ENCODE peak calls at places on chromosomes 6 and 20, in seven cellular contexts. G, Q, Z, L, R, H and X are unnamed samples.

GRCh38 chr20:9363673-9364072 is 150.7 kb upstream of the LAMP5 start:
- DNase-seq in G (no peak), Q (no peak), Z (no peak), L (peak; percentile 47), R (no peak), H (no peak), X (no peak)

GRCh38 chr6:170093276-170093657 is 197.6 kb downstream of the DLL1 start:
- DNase-seq in G (no peak), Q (no peak), Z (no peak), L (no peak), R (no peak), H (peak; percentile 14), X (peak; percentile 60)

GRCh38 chr20:10705801-10706459 is 32.1 kb upstream of the JAG1 start:
- DNase-seq in G (no peak), Q (no peak), Z (no peak), L (no peak), R (no peak), H (peak; percentile 73), X (no peak)

GRCh38 chr6:169934699-169935347 is 183.4 kb downstream of the ERMARD start:
- DNase-seq in G (no peak), Q (no peak), Z (no peak), L (no peak), R (no peak), H (no peak), X (no peak)

GRCh38 chr20:53901064-53901463 is 169.3 kb downstream of the BCAS1 start:
- DNase-seq in G (no peak), Q (no peak), Z (no peak), L (no peak), R (no peak), H (no peak), X (no peak)

GRCh38 chr6:47787620-47788497 is 6.0 kb downstream of the OPN5 start:
- DNase-seq in G (no peak), Q (peak; percentile 64), Z (no peak), L (peak; percentile 48), R (peak; percentile 25), H (peak; percentile 69), X (peak; percentile 79)

GRCh38 chr20:25250508-25250907 is 2.6 kb downstream of the PYGB start:
- DNase-seq in G (no peak), Q (no peak), Z (no peak), L (no peak), R (no peak), H (no peak), X (no peak)

GRCh38 chr6:39295538-39295937 is 18.7 kb downstream of the KCNK17 start:
- DNase-seq in G (no peak), Q (no peak), Z (no peak), L (no peak), R (no peak), H (no peak), X (no peak)

GRCh38 chr6:81476881-81477280 is 275.6 kb downstream of the TENT5A start:
- DNase-seq in G (no peak), Q (no peak), Z (no peak), L (no peak), R (no peak), H (no peak), X (no peak)

GRCh38 chr6:95547043-95547442 is 30.3 kb upstream of the MANEA start:
- DNase-seq in G (no peak), Q (no peak), Z (no peak), L (no peak), R (no peak), H (no peak), X (no peak)

GRCh38 chr6:80610821-80611220 is 504.4 kb downstream of the BCKDHB start:
- DNase-seq in G (no peak), Q (no peak), Z (no peak), L (no peak), R (no peak), H (no peak), X (no peak)

GRCh38 chr6:45495404-45496084 is 117.8 kb upstream of the SUPT3H start:
- DNase-seq in G (no peak), Q (no peak), Z (no peak), L (no peak), R (no peak), H (no peak), X (no peak)

GRCh38 chr6:157831424-157832249 is 8.6 kb downstream of the SNX9 start:
- DNase-seq in G (no peak), Q (no peak), Z (no peak), L (no peak), R (no peak), H (no peak), X (no peak)

GRCh38 chr20:48656661-48657211 is 171.1 kb downstream of the PREX1 start:
- DNase-seq in G (no peak), Q (no peak), Z (no peak), L (no peak), R (no peak), H (peak; percentile 41), X (no peak)

GRCh38 chr20:235891-236290 is 8.8 kb downstream of the DEFB129 start:
- DNase-seq in G (no peak), Q (no peak), Z (no peak), L (no peak), R (no peak), H (no peak), X (no peak)

GRCh38 chr20:10225439-10226080 is 6.9 kb downstream of the SNAP25 start:
- DNase-seq in G (no peak), Q (no peak), Z (no peak), L (peak; percentile 53), R (no peak), H (no peak), X (no peak)

GRCh38 chr6:26571592-26572296 is 25.0 kb upstream of the ABT1 start:
- DNase-seq in G (no peak), Q (peak; percentile 80), Z (no peak), L (no peak), R (peak; percentile 44), H (no peak), X (no peak)

GRCh38 chr20:32509639-32510066 is 75.5 kb downstream of the NOL4L start:
- DNase-seq in G (no peak), Q (no peak), Z (no peak), L (peak; percentile 96), R (no peak), H (no peak), X (no peak)

GRCh38 chr20:45337367-45338120 is 10.7 kb downstream of the SDC4 start:
- DNase-seq in G (no peak), Q (peak; percentile 65), Z (no peak), L (no peak), R (peak; percentile 46), H (peak; percentile 56), X (peak; percentile 83)

GRCh38 chr6:137866914-137867684 is at the start of gene TNFAIP3:
- DNase-seq in G (peak; percentile 86), Q (peak; percentile 93), Z (peak; percentile 98), L (peak; percentile 98), R (peak; percentile 93), H (peak; percentile 92), X (peak; percentile 97)

GRCh38 chr20:13302647-13303425 is 81.8 kb downstream of the ISM1 start:
- DNase-seq in G (no peak), Q (peak; percentile 35), Z (no peak), L (peak; percentile 33), R (no peak), H (no peak), X (no peak)

GRCh38 chr6:28357036-28357435 is 7.3 kb downstream of the ZKSCAN3 start:
- DNase-seq in G (no peak), Q (no peak), Z (no peak), L (no peak), R (no peak), H (no peak), X (no peak)

GRCh38 chr6:75178757-75179156 is 27.1 kb downstream of the COL12A1 start:
- DNase-seq in G (no peak), Q (no peak), Z (no peak), L (no peak), R (no peak), H (no peak), X (no peak)

DNA sequence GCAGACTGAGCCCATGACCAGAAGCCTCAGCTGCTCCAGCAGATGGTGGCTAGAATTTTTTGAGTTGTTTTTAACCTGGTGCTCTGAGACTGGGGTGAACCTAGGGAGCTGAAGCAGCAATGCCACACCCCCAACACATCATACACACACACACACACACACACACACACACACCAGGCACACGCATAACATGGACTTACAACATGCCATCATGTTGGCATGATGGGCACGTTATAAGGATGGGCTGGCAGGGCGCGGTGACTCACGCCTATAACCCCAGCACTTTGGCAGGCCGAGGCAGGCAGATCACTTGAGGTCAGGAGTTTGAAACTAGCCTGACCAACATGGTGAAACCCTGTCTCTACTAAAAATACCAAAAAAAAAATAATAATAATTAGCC is 103.2 kb downstream of the QRSL1 start:
- DNase-seq in G (no peak), Q (no peak), Z (no peak), L (no peak), R (no peak), H (no peak), X (no peak)
- H3K4me1 ChIP-seq in G (no peaks in the 10 kb centered on the region), Q (peaks cover 42% of the 10 kb centered on the region), Z (no peaks in the 10 kb centered on the region), L (no peaks in the 10 kb centered on the region), R (no peaks in the 10 kb centered on the region), H (peaks cover 30% of the 10 kb centered on the region), X (no peaks in the 10 kb centered on the region)

GRCh38 chr6:20708367-20709124 is 174.3 kb downstream of the CDKAL1 start:
- DNase-seq in G (no peak), Q (no peak), Z (no peak), L (no peak), R (no peak), H (no peak), X (no peak)

GRCh38 chr6:20707870-20708269 is 173.6 kb downstream of the CDKAL1 start:
- DNase-seq in G (no peak), Q (no peak), Z (no peak), L (no peak), R (no peak), H (no peak), X (no peak)

GRCh38 chr6:20707166-20707485 is 172.9 kb downstream of the CDKAL1 start:
- DNase-seq in G (no peak), Q (no peak), Z (no peak), L (no peak), R (no peak), H (no peak), X (no peak)

GRCh38 chr6:20705741-20706140 is 171.5 kb downstream of the CDKAL1 start:
- DNase-seq in G (no peak), Q (no peak), Z (no peak), L (no peak), R (no peak), H (no peak), X (no peak)

GRCh38 chr6:20706293-20707165 is 172.3 kb downstream of the CDKAL1 start:
- DNase-seq in G (no peak), Q (no peak), Z (no peak), L (no peak), R (no peak), H (no peak), X (no peak)
- TF ChIP-seq CTCF in G (no peak), Q (no peak), Z (no peak), L (no peak), R (no peak), H (no peak), X (no peak)

GRCh38 chr20:41175201-41175651 is 37.9 kb downstream of the PLCG1 start:
- DNase-seq in G (no peak), Q (peak; percentile 2), Z (peak; percentile 79), L (no peak), R (no peak), H (peak; percentile 7), X (no peak)
- H3K36me3 ChIP-seq in G (no peaks in the 10 kb centered on the region), Q (no peaks in the 10 kb centered on the region), Z (peaks cover 43% of the 10 kb centered on the region), L (peaks cover 8% of the 10 kb centered on the region), R (peaks cover 35% of the 10 kb centered on the region), H (peaks cover 64% of the 10 kb centered on the region), X (peaks cover 57% of the 10 kb centered on the region)

DNA sequence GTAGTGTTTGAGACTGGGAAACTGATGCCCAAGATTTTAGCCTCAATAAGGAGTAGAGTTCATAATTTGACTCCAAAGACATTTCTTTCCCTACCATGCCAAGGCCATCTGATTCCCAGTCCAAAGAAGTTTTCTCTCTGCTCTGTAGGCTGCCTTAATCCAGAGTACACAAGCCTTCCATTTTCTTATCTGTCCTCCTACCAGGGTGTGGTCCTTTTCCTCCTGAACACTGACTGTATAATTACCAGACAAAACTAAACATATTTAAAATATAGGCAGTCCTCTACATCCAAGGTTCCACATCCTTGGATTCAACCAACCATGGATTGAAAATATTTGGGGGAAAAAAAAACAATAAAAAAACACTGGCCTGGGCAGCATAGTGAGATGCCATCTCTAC is 108.4 kb downstream of the SLC16A10 start:
- DNase-seq in G (no peak), Q (no peak), Z (no peak), L (no peak), R (no peak), H (no peak), X (no peak)
- H3K4me1 ChIP-seq in G (peaks cover 8% of the 10 kb centered on the region), Q (peaks cover 12% of the 10 kb centered on the region), Z (no peaks in the 10 kb centered on the region), L (no peaks in the 10 kb centered on the region), R (no peaks in the 10 kb centered on the region), H (peaks cover 6% of the 10 kb centered on the region), X (no peaks in the 10 kb centered on the region)